ENCODE peak calls at places on chromosomes 5 and 9, in seven cellular contexts. J, U, R, W, E, B and K are unnamed samples.

GRCh38 chr5:175493726-175494125 is 15.4 kb downstream of the SFXN1 start:
- DNase-seq in J (no peak), U (no peak), R (no peak), W (no peak), E (no peak), B (no peak), K (no peak)

GRCh38 chr5:30102185-30102584 is 1091.3 kb upstream of the CDH6 start:
- DNase-seq in J (no peak), U (no peak), R (no peak), W (no peak), E (no peak), B (no peak), K (no peak)

GRCh38 chr9:136996361-136997281 is at the start of gene CLIC3:
- DNase-seq in J (peak; percentile 52), U (peak; percentile 73), R (no peak), W (peak; percentile 25), E (no peak), B (peak; percentile 74), K (no peak)

GRCh38 chr9:108861997-108862396 is at the start of gene ACTL7A:
- DNase-seq in J (no peak), U (no peak), R (no peak), W (no peak), E (no peak), B (no peak), K (no peak)

GRCh38 chr5:109496112-109496511 is 86.3 kb upstream of the PJA2 start:
- DNase-seq in J (no peak), U (no peak), R (no peak), W (no peak), E (no peak), B (no peak), K (peak; percentile 24)

GRCh38 chr9:131835132-131835910 is 95.4 kb upstream of the RAPGEF1 start:
- DNase-seq in J (no peak), U (no peak), R (no peak), W (no peak), E (no peak), B (no peak), K (no peak)

GRCh38 chr9:113636165-113636564 is 172.6 kb downstream of the RGS3 start:
- DNase-seq in J (no peak), U (no peak), R (no peak), W (no peak), E (no peak), B (peak; percentile 59), K (no peak)

GRCh38 chr5:1162729-1163128 is 38.7 kb upstream of the SLC6A19 start:
- DNase-seq in J (no peak), U (no peak), R (peak; percentile 5), W (no peak), E (no peak), B (no peak), K (no peak)

GRCh38 chr9:86942352-86943222 is 4.7 kb downstream of the GAS1 start:
- DNase-seq in J (no peak), U (no peak), R (no peak), W (no peak), E (no peak), B (no peak), K (no peak)

GRCh38 chr9:18542837-18543405 is 69.0 kb downstream of the ADAMTSL1 start:
- DNase-seq in J (no peak), U (no peak), R (no peak), W (no peak), E (no peak), B (no peak), K (peak; percentile 35)

GRCh38 chr9:132485454-132485853 is 75.4 kb downstream of the CFAP77 start:
- DNase-seq in J (no peak), U (no peak), R (no peak), W (no peak), E (no peak), B (peak; percentile 69), K (no peak)